ENCODE peak calls at places on chromosomes 6 and 20, in eight cellular contexts. B is T1000, G is T-cell, U is GM12865, R is left colon, I is GM19239, M is NCI-H69, F is fibroblast of mammary gland. Z is an unnamed sample.

GRCh38 chr20:63734946-63735858 is 1.3 kb upstream of the LIME1 start:
- DNase-seq in B (no peak), G (no peak), U (no peak), R (no peak), I (no peak), M (no peak), F (no peak), Z (no peak)

GRCh38 chr6:128882991-128883571 is at the start of gene LAMA2:
- DNase-seq in B (peak), G (no peak), U (no peak), R (peak), I (no peak), M (peak), F (peak), Z (no peak)

GRCh38 chr6:88839280-88839679 is 124.1 kb downstream of the RNGTT start:
- DNase-seq in B (no peak), G (no peak), U (no peak), R (no peak), I (no peak), M (no peak), F (no peak), Z (no peak)

GRCh38 chr6:158531970-158532369 is 27.9 kb upstream of the TMEM181 start:
- DNase-seq in B (no peak), G (no peak), U (no peak), R (no peak), I (no peak), M (no peak), F (no peak), Z (no peak)

GRCh38 chr20:10385850-10386544 is 48.0 kb downstream of the MKKS start:
- DNase-seq in B (no peak), G (no peak), U (no peak), R (no peak), I (no peak), M (no peak), F (peak), Z (peak)

GRCh38 chr6:27726620-27727023 is 185.6 kb downstream of the OR2B2 start:
- DNase-seq in B (no peak), G (no peak), U (peak), R (no peak), I (no peak), M (peak), F (peak), Z (no peak)

GRCh38 chr6:155442562-155442961 is 13.1 kb downstream of the NOX3 start:
- DNase-seq in B (no peak), G (no peak), U (no peak), R (no peak), I (no peak), M (peak), F (no peak), Z (no peak)

GRCh38 chr20:48648482-48649051 is 179.2 kb downstream of the PREX1 start:
- DNase-seq in B (no peak), G (no peak), U (no peak), R (peak), I (no peak), M (no peak), F (no peak), Z (no peak)

GRCh38 chr20:34068001-34068400 is 44.0 kb downstream of the EIF2S2 start:
- DNase-seq in B (no peak), G (no peak), U (no peak), R (no peak), I (no peak), M (peak), F (no peak), Z (no peak)

GRCh38 chr6:31180500-31180899 is 10.0 kb upstream of the POU5F1 start:
- DNase-seq in B (no peak), G (peak), U (no peak), R (peak), I (no peak), M (no peak), F (peak), Z (peak)

GRCh38 chr6:112298021-112298745 is 43.8 kb upstream of the LAMA4 start:
- DNase-seq in B (peak), G (no peak), U (no peak), R (no peak), I (no peak), M (peak), F (peak), Z (no peak)

GRCh38 chr6:148523551-148523950 is 180.9 kb downstream of the SASH1 start:
- DNase-seq in B (no peak), G (no peak), U (no peak), R (no peak), I (no peak), M (no peak), F (no peak), Z (no peak)

GRCh38 chr6:40950986-40951730 is 87.9 kb downstream of the UNC5CL start:
- DNase-seq in B (no peak), G (no peak), U (no peak), R (no peak), I (no peak), M (no peak), F (peak), Z (no peak)

GRCh38 chr20:14792915-14793314 is 455.5 kb upstream of the FLRT3 start:
- DNase-seq in B (no peak), G (no peak), U (no peak), R (no peak), I (no peak), M (peak), F (no peak), Z (no peak)

GRCh38 chr6:130105996-130106704 is 87.8 kb downstream of the L3MBTL3 start:
- DNase-seq in B (no peak), G (no peak), U (peak), R (no peak), I (no peak), M (no peak), F (no peak), Z (no peak)

GRCh38 chr6:40788661-40789111 is 201.5 kb upstream of the LRFN2 start:
- DNase-seq in B (no peak), G (peak), U (no peak), R (no peak), I (no peak), M (peak), F (peak), Z (no peak)